ENCODE peak calls at places on chromosomes 4 and X, in seven cellular contexts. S is lower leg skin, D is sigmoid colon, M is NB4, A is suprapubic skin, E is transverse colon, T is thyroid gland. B is an unnamed sample.
A peak's percentile ranks its signal among the peaks of the same experiment; 100 is the strongest.

GRCh38 chr4:175339100-175339707 is 421.0 kb downstream of the ADAM29 start:
- DNase-seq in A (no peak), S (no peak), T (no peak), E (no peak), D (no peak), M (no peak), B (no peak)

GRCh38 chr4:169098054-169098896 is 88.2 kb upstream of the CBR4 start:
- DNase-seq in T (peak; percentile 6), E (no peak), D (no peak), M (peak; percentile 75), A (no peak), S (no peak), B (no peak)

GRCh38 chr4:121777625-121778024 is 12.7 kb upstream of the SMIM43 start:
- DNase-seq in T (no peak), S (no peak), D (no peak), M (no peak), A (no peak), E (no peak), B (no peak)

GRCh38 chr4:10003666-10004065 is 17.6 kb downstream of the SLC2A9 start:
- DNase-seq in T (no peak), E (no peak), A (no peak), M (peak; percentile 66), S (no peak), D (no peak), B (no peak)

GRCh38 chr4:88964450-88964849 is 92.5 kb downstream of the FAM13A start:
- DNase-seq in M (no peak), D (no peak), T (peak; percentile 62), S (no peak), A (no peak), E (no peak), B (no peak)

GRCh38 chr4:31539279-31540074 is 819.3 kb downstream of the PCDH7 start:
- DNase-seq in E (no peak), M (no peak), A (no peak), S (no peak), T (peak; percentile 17), D (no peak), B (no peak)

GRCh38 chrX:99301990-99302389 is 1108.1 kb downstream of the PCDH19 start:
- DNase-seq in D (no peak), E (no peak), M (peak; percentile 38), A (no peak), T (no peak), S (no peak), B (no peak)

GRCh38 chrX:70133303-70134115 is at the start of gene IGBP1:
- DNase-seq in T (peak; percentile 83), S (peak; percentile 82), D (peak; percentile 89), A (peak; percentile 87), M (peak; percentile 95), E (peak; percentile 82), B (peak; percentile 47)

GRCh38 chr4:26288308-26288982 is 32.4 kb upstream of the RBPJ start:
- DNase-seq in S (no peak), M (peak; percentile 98), D (no peak), E (no peak), A (no peak), T (no peak), B (no peak)

GRCh38 chr4:8556341-8557150 is 23.6 kb upstream of the GPR78 start:
- DNase-seq in M (no peak), A (no peak), S (no peak), T (peak; percentile 81), E (no peak), D (no peak), B (no peak)

GRCh38 chrX:24023972-24024664 is 2.9 kb downstream of the KLHL15 start:
- DNase-seq in S (no peak), M (peak; percentile 37), A (no peak), E (no peak), T (no peak), D (no peak), B (no peak)

GRCh38 chrX:24025741-24026402 is 1.1 kb downstream of the KLHL15 start:
- DNase-seq in M (peak; percentile 60), A (peak; percentile 65), T (peak; percentile 21), S (peak; percentile 15), E (no peak), D (peak; percentile 79), B (peak; percentile 47)

GRCh38 chrX:24023538-24023937 is 3.4 kb downstream of the KLHL15 start:
- DNase-seq in T (no peak), D (no peak), M (no peak), A (no peak), E (no peak), S (no peak), B (no peak)

GRCh38 chrX:24026403-24026801 is 584 bp downstream of the KLHL15 start:
- DNase-seq in A (no peak), M (peak; percentile 25), D (no peak), T (peak; percentile 7), E (no peak), S (no peak), B (no peak)

DNA sequence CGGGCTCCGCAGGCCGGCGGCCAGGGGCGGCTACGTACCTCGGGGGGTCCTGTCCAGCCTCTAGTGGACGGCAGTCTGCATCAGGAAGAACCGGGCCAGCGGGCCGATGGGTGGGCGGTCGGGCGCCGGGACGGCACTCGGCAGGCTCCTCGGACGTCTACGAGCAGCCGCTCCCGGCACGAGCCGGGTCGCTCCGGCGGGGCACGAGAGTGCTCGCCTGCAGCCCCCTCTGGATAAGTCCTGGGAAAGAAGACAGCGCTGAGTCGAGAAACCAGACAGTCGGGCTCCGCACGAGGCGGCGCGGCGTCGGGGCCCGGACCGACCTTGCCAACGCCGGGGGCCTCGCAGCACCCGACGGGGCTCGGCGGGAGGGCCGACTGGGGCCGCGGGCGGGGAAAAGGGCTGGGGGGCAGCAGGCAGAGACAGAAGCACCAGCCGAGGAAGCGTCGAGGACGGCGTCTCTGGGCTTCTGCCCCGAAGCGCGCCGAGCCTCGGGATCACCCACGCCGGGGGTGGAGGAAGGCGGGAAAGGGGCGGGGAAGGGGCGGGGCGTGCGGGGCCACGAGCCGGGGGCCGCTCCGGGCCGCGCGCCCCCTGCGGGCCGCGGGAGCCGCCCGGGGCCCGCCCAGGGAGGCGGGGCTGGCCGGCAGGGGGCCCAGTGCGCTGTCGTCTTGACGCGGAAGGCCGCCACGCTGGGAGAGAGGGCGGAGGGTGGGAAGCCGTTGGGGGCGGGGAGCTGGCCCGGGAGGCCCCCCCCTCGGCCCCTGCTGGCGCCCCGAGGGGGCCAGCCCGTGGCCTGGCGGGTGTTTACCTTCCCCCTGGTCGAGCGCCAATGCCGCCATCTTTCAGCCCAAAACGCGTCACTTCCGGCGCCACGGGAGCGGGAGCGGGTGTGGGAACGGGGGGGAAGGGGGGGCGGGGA is 1.9 kb downstream of the KLHL15 start:
- DNase-seq in S (peak; percentile 75), A (peak; percentile 90), M (peak; percentile 93), D (peak; percentile 95), T (peak; percentile 86), E (peak; percentile 86), B (peak; percentile 81)
- TF ChIP-seq CTCF in S (no peak), A (no peak), M (no peak), D (no peak), T (peak; percentile 45), E (no peak), B (peak; percentile 54)

DNA sequence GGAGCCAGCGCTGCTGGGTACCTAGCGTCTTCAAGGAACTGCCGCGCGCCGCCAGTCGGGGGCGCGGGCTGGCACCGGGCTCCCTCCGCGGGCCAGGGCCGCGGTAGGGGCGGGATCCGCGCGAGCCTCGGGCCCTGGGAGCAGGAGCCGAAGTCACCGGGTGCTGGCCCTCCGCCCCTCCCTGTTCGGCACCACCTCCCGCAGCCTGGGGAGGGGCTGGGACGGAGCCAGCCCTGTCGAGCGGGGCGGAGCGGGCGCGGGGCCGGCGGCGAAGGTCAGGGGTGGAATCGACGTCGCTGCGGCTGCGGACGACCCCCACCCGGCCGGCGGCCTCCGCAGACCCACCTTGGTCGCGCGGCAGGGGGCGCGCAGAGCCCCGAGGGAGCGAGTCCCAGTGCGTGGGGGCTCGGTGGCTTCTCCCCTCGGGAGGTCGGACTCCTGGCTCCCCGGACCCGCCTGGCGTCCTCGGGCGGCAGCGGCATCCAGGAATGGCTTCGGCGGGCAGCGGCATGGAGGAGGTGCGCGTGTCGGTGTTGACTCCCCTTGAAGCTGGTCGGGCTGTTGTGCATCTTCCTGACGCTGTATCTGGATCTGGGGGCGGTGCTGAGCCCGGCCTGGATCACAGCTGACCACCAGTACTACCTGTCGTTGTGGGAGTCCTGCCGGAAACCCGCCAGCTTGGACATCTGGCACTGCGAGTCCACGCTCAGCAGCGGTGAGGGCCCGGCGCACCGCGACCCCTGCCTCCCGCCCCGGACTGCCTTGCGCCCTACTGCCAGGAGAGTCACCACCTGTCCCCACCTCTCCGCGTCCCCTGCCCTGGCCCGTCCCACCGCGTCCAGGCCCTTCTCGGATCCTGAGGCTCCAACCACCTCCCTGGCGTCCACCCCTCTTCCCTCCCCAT is 50.5 kb upstream of the FAM47C start:
- DNase-seq in S (no peak), E (peak; percentile 17), M (no peak), D (no peak), A (no peak), T (peak; percentile 72), B (no peak)
- TF ChIP-seq POLR2A in S (no peak), E (no peak), M (no peak), D (no peak), A (no peak), T (peak; percentile 43), B (no peak)

DNA sequence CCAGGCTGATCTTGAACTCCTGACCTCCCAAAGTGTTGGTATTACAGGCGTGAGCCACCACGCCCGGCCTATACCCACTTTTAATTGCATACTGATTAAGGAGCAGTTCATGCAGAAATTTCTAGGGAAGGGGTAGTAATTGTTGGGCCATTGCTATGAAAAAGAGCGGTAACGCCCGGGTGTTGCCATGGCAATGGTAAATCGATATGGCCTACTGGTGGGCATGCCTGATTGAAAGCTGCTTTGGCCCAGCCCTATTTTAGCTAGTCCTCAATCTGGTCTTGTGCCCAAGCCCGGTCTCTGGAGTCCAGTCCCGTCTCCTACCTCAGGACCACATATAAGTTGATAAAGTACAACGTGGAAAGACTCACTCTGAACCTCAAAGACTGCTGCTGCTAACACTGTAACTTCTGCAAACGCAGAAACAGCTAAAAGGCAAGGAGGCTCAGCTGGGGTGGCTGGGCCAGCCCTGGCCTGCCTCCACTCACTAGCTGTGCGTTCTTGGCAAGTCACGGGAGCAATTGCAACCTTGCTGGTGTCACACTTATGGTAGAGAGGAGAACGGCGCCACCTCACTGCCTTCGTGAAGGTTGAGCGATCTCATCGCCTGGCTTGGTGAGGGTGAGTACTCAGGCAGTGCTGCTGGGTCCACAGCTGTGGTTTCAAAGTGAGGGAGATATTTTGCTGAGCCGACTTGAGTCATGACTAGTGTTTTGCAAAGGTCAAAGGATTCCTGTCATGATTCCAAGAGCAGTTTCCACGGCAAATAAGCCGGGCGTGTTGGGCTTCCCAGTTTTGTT is 57.0 kb upstream of the GRPEL1 start:
- DNase-seq in D (peak; percentile 87), A (no peak), M (peak; percentile 51), E (peak; percentile 40), S (peak; percentile 41), T (peak; percentile 97), B (peak; percentile 60)
- TF ChIP-seq CTCF in D (no peak), A (no peak), M (no peak), E (no peak), S (no peak), T (no peak), B (no peak)

DNA sequence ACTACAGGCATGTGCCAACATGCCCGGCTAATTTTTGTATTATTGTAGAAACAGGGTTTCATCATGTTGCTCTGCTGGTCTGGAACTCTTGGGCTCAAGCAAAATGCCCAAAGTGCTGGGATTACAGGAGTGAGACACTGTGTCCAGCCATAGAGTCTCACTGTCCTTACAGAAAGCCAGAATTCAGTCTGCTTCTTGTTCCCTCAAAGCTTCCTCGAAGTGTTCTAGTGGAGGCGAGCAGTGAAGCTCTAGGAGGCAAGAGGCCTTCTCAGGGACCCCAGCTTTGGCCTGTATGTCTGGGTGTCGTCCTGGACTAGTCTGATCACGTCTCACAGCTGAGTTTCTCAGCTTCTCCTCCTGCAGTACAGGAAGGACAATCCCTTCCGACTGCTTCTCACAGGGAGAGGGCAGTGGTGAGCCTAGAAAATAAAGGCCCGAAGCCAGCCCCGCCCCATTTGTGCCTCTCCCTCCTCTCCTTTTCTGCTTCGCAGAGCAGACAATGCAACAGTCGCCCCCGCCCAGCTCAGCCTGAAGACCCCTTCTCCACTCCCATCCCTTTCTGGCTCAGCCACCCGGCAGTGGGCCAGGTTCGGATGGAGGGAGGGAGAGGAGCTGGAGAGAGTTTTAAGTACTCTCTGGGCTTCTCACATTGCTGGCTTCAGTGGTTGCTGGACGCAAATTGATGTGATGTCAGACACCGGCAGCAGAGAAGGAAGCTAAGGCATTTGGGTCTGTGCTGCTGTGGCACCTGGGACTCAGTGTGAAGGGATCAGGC is 11.1 kb upstream of the FAM3A start:
- DNase-seq in T (peak; percentile 94), A (peak; percentile 87), M (peak; percentile 77), D (peak; percentile 91), E (peak; percentile 84), S (peak; percentile 67), B (peak; percentile 73)
- TF ChIP-seq POLR2A in T (peak; percentile 47), A (no peak), M (peak; percentile 16), D (no peak), E (peak; percentile 21), S (no peak), B (peak; percentile 25)

B was measured in tibial nerve.